ENCODE peak calls at places on chromosomes 5 and 9, in five cellular contexts. One of them, this sample, is unnamed.

GRCh38 chr5:77990020-77990419 is 213.9 kb upstream of the TBCA start:
- DNase-seq in LHCN-M2: no peak
- DNase-seq in NCI-H2081: no peak
- DNase-seq in AML-193: no peak
- DNase-seq in Peyer's patch: no peak
- DNase-seq in this sample: no peak

GRCh38 chr9:119853126-119853525 is 483.9 kb upstream of the BRINP1 start:
- DNase-seq in AML-193: no peak
- DNase-seq in Peyer's patch: no peak
- DNase-seq in LHCN-M2: no peak
- DNase-seq in NCI-H2081: peak
- DNase-seq in this sample: no peak

GRCh38 chr9:112582863-112583262 is 96.2 kb downstream of the KIAA1958 start:
- DNase-seq in LHCN-M2: no peak
- DNase-seq in AML-193: no peak
- DNase-seq in NCI-H2081: no peak
- DNase-seq in Peyer's patch: no peak
- DNase-seq in this sample: no peak

GRCh38 chr5:177356756-177357458 is 817 bp upstream of the RGS14 start:
- DNase-seq in Peyer's patch: no peak
- DNase-seq in LHCN-M2: no peak
- DNase-seq in AML-193: no peak
- DNase-seq in NCI-H2081: no peak
- DNase-seq in this sample: no peak

GRCh38 chr5:135608361-135608760 is 29.6 kb upstream of the CXCL14 start:
- DNase-seq in Peyer's patch: no peak
- DNase-seq in AML-193: no peak
- DNase-seq in NCI-H2081: no peak
- DNase-seq in LHCN-M2: no peak
- DNase-seq in this sample: no peak

GRCh38 chr9:79986437-79986836 is 414.7 kb downstream of the TLE4 start:
- DNase-seq in NCI-H2081: no peak
- DNase-seq in LHCN-M2: no peak
- DNase-seq in Peyer's patch: no peak
- DNase-seq in AML-193: no peak
- DNase-seq in this sample: no peak

GRCh38 chr5:63211413-63212132 is 633.0 kb downstream of the LRRC70 start:
- DNase-seq in AML-193: no peak
- DNase-seq in NCI-H2081: no peak
- DNase-seq in Peyer's patch: no peak
- DNase-seq in LHCN-M2: no peak
- DNase-seq in this sample: no peak

GRCh38 chr9:136399176-136400037 is 563 bp downstream of the SNAPC4 start:
- DNase-seq in Peyer's patch: no peak
- DNase-seq in AML-193: peak
- DNase-seq in LHCN-M2: no peak
- DNase-seq in NCI-H2081: peak
- DNase-seq in this sample: no peak

GRCh38 chr5:140043508-140043872 is 391 bp upstream of the NRG2 start:
- DNase-seq in NCI-H2081: no peak
- DNase-seq in AML-193: no peak
- DNase-seq in LHCN-M2: peak
- DNase-seq in Peyer's patch: no peak
- DNase-seq in this sample: no peak

GRCh38 chr5:38168029-38168428 is 90.3 kb upstream of the EGFLAM start:
- DNase-seq in NCI-H2081: no peak
- DNase-seq in LHCN-M2: no peak
- DNase-seq in Peyer's patch: no peak
- DNase-seq in AML-193: no peak
- DNase-seq in this sample: no peak

This sample was measured in CD14-positive monocyte.